ENCODE peak calls at places on chromosomes 2 and 18, in five cellular contexts. D is GM04504, B is astrocyte of the hippocampus, E is Caki2, V is omental fat pad. K is an unnamed sample.

GRCh38 chr2:204268458-204268857 is 276.8 kb upstream of the PARD3B start:
- DNase-seq in D (no peak), B (no peak), E (no peak), V (no peak), K (no peak)

GRCh38 chr2:100641115-100641415 is 78.3 kb downstream of the PDCL3 start:
- DNase-seq in D (no peak), B (no peak), E (no peak), V (no peak), K (no peak)

GRCh38 chr2:241844066-241844728 is 14.5 kb downstream of the PDCD1 start:
- DNase-seq in D (no peak), B (peak), E (peak), V (peak), K (no peak)

GRCh38 chr2:221572180-221572820 is at the start of gene EPHA4:
- DNase-seq in D (peak), B (peak), E (peak), V (peak), K (no peak)

GRCh38 chr18:1928711-1929110 is 642.6 kb downstream of the METTL4 start:
- DNase-seq in D (no peak), B (no peak), E (no peak), V (no peak), K (no peak)

GRCh38 chr18:55981712-55982475 is 393.9 kb upstream of the TCF4 start:
- DNase-seq in D (no peak), B (no peak), E (no peak), V (no peak), K (no peak)

GRCh38 chr18:56433919-56434318 is 204.5 kb downstream of the TXNL1 start:
- DNase-seq in D (no peak), B (no peak), E (no peak), V (no peak), K (no peak)

GRCh38 chr2:142052220-142052863 is 78.5 kb downstream of the LRP1B start:
- DNase-seq in D (no peak), B (no peak), E (no peak), V (no peak), K (no peak)

GRCh38 chr18:5975111-5975622 is 79.8 kb upstream of the TMEM200C start:
- DNase-seq in D (peak), B (peak), E (peak), V (no peak), K (peak)

GRCh38 chr18:61731169-61731568 is 161.6 kb downstream of the RNF152 start:
- DNase-seq in D (no peak), B (no peak), E (no peak), V (no peak), K (no peak)

GRCh38 chr2:235845245-235845644 is 322.9 kb downstream of the GBX2 start:
- DNase-seq in D (no peak), B (no peak), E (no peak), V (no peak), K (no peak)

GRCh38 chr18:55290898-55291297 is 297.1 kb downstream of the TCF4 start:
- DNase-seq in D (no peak), B (peak), E (no peak), V (no peak), K (no peak)

GRCh38 chr18:38368886-38369285 is 803.3 kb upstream of the CELF4 start:
- DNase-seq in D (no peak), B (peak), E (peak), V (no peak), K (peak)

GRCh38 chr2:47299555-47299954 is 103.4 kb upstream of the MSH2 start:
- DNase-seq in D (peak), B (peak), E (peak), V (no peak), K (no peak)

GRCh38 chr2:1489486-1489885 is 76.2 kb downstream of the TPO start:
- DNase-seq in D (no peak), B (no peak), E (no peak), V (no peak), K (no peak)

GRCh38 chr18:22739789-22740188 is 193.3 kb upstream of the RBBP8 start:
- DNase-seq in D (no peak), B (no peak), E (no peak), V (no peak), K (no peak)

GRCh38 chr2:232438951-232439757 is 16.8 kb upstream of the ALPI start:
- DNase-seq in D (no peak), B (peak), E (no peak), V (no peak), K (no peak)

GRCh38 chr2:36362291-36362690 is 6.7 kb downstream of the CRIM1 start:
- DNase-seq in D (no peak), B (peak), E (no peak), V (no peak), K (no peak)

GRCh38 chr2:145114726-145115125 is 594.8 kb upstream of the ZEB2 start:
- DNase-seq in D (no peak), B (peak), E (no peak), V (no peak), K (no peak)

GRCh38 chr2:213017404-213017803 is 134.0 kb downstream of the IKZF2 start:
- DNase-seq in D (no peak), B (no peak), E (no peak), V (no peak), K (no peak)

GRCh38 chr2:229339613-229340012 is 68.5 kb upstream of the PID1 start:
- DNase-seq in D (peak), B (peak), E (no peak), V (no peak), K (no peak)

GRCh38 chr2:26724004-26724750 is 31.7 kb downstream of the KCNK3 start:
- DNase-seq in D (peak), B (peak), E (peak), V (no peak), K (peak)

GRCh38 chr2:56682397-56682760 is 498.6 kb downstream of the CCDC85A start:
- DNase-seq in D (no peak), B (no peak), E (no peak), V (no peak), K (no peak)

GRCh38 chr2:199223791-199224190 is 233.9 kb downstream of the SATB2 start:
- DNase-seq in D (no peak), B (peak), E (peak), V (no peak), K (no peak)

GRCh38 chr2:208570066-208570465 is 163.5 kb downstream of the PTH2R start:
- DNase-seq in D (no peak), B (no peak), E (no peak), V (no peak), K (no peak)

GRCh38 chr2:205712508-205712907 is 30.2 kb downstream of the NRP2 start:
- DNase-seq in D (peak), B (peak), E (peak), V (no peak), K (peak)

GRCh38 chr18:12048827-12049175 is 44.8 kb upstream of the ANKRD62 start:
- DNase-seq in D (no peak), B (peak), E (peak), V (no peak), K (peak)

GRCh38 chr2:10236571-10237391 is 65.9 kb upstream of the HPCAL1 start:
- DNase-seq in D (no peak), B (peak), E (no peak), V (no peak), K (no peak)

GRCh38 chr18:50523165-50523564 is 36.7 kb upstream of the MAPK4 start:
- DNase-seq in D (no peak), B (peak), E (no peak), V (no peak), K (no peak)

GRCh38 chr2:152418688-152419087 is 83.7 kb downstream of the FMNL2 start:
- DNase-seq in D (no peak), B (no peak), E (no peak), V (no peak), K (no peak)

GRCh38 chr2:63661076-63661475 is 72.3 kb downstream of the MDH1 start:
- DNase-seq in D (peak), B (peak), E (no peak), V (no peak), K (no peak)

GRCh38 chr2:60989256-60989655 is 28.3 kb upstream of the PEX13 start:
- DNase-seq in D (no peak), B (no peak), E (no peak), V (no peak), K (no peak)

GRCh38 chr2:118417417-118418125 is 329.3 kb downstream of the INSIG2 start:
- DNase-seq in D (peak), B (peak), E (no peak), V (no peak), K (peak)

GRCh38 chr2:190343500-190344274 is at the start of gene INPP1:
- DNase-seq in D (peak), B (peak), E (peak), V (peak), K (no peak)

GRCh38 chr2:231183851-231184250 is 14.6 kb upstream of the ARMC9 start:
- DNase-seq in D (no peak), B (no peak), E (no peak), V (no peak), K (no peak)

GRCh38 chr18:59123588-59124369 is 15.9 kb upstream of the SEC11C start:
- DNase-seq in D (peak), B (peak), E (peak), V (no peak), K (peak)

GRCh38 chr18:79944746-79945117 is 6.7 kb downstream of the SLC66A2 start:
- DNase-seq in D (no peak), B (no peak), E (no peak), V (peak), K (no peak)

GRCh38 chr18:63518178-63519012 is 23.8 kb upstream of the SERPINB12 start:
- DNase-seq in D (peak), B (peak), E (peak), V (peak), K (peak)